ENCODE peak calls at places on chromosomes 12 and 14, in nine cellular contexts. One of them, this sample, is unnamed.

GRCh38 chr12:56241424-56242205 is 11.8 kb downstream of the SLC39A5 start:
- DNase-seq in uterus: no peak
- DNase-seq in heart right ventricle: no peak
- DNase-seq in IMR-90: no peak
- DNase-seq in ovary: no peak
- DNase-seq in colonic mucosa: no peak
- DNase-seq in RWPE1: no peak
- DNase-seq in left ventricle myocardium inferior: no peak
- DNase-seq in foreskin keratinocyte: no peak
- DNase-seq in this sample: no peak

GRCh38 chr14:78985668-78986073 is 815.5 kb downstream of the NRXN3 start:
- DNase-seq in RWPE1: no peak
- DNase-seq in left ventricle myocardium inferior: no peak
- DNase-seq in foreskin keratinocyte: no peak
- DNase-seq in uterus: no peak
- DNase-seq in ovary: no peak
- DNase-seq in colonic mucosa: no peak
- DNase-seq in heart right ventricle: no peak
- DNase-seq in IMR-90: no peak
- DNase-seq in this sample: no peak

GRCh38 chr12:27163048-27163715 is 80.8 kb upstream of the C12orf71 start:
- DNase-seq in RWPE1: no peak
- DNase-seq in uterus: no peak
- DNase-seq in colonic mucosa: no peak
- DNase-seq in foreskin keratinocyte: no peak
- DNase-seq in IMR-90: peak
- DNase-seq in left ventricle myocardium inferior: no peak
- DNase-seq in ovary: no peak
- DNase-seq in heart right ventricle: no peak
- DNase-seq in this sample: no peak

GRCh38 chr14:74394549-74394948 is 31.5 kb downstream of the SYNDIG1L start:
- DNase-seq in colonic mucosa: no peak
- DNase-seq in heart right ventricle: no peak
- DNase-seq in ovary: no peak
- DNase-seq in RWPE1: no peak
- DNase-seq in foreskin keratinocyte: no peak
- DNase-seq in uterus: no peak
- DNase-seq in IMR-90: no peak
- DNase-seq in left ventricle myocardium inferior: no peak
- DNase-seq in this sample: no peak

GRCh38 chr12:108840605-108841328 is 16.6 kb downstream of the SSH1 start:
- DNase-seq in ovary: no peak
- DNase-seq in uterus: no peak
- DNase-seq in foreskin keratinocyte: no peak
- DNase-seq in colonic mucosa: no peak
- DNase-seq in heart right ventricle: no peak
- DNase-seq in RWPE1: no peak
- DNase-seq in left ventricle myocardium inferior: no peak
- DNase-seq in IMR-90: peak
- DNase-seq in this sample: no peak

GRCh38 chr12:113244015-113244983 is 23.0 kb downstream of the TPCN1 start:
- DNase-seq in foreskin keratinocyte: no peak
- DNase-seq in uterus: peak
- DNase-seq in left ventricle myocardium inferior: peak
- DNase-seq in IMR-90: no peak
- DNase-seq in ovary: no peak
- DNase-seq in heart right ventricle: peak
- DNase-seq in RWPE1: peak
- DNase-seq in colonic mucosa: peak
- DNase-seq in this sample: peak

GRCh38 chr14:43735926-43736325 is 771.2 kb downstream of the FSCB start:
- DNase-seq in colonic mucosa: no peak
- DNase-seq in ovary: no peak
- DNase-seq in foreskin keratinocyte: no peak
- DNase-seq in heart right ventricle: no peak
- DNase-seq in RWPE1: no peak
- DNase-seq in uterus: no peak
- DNase-seq in IMR-90: no peak
- DNase-seq in left ventricle myocardium inferior: no peak
- DNase-seq in this sample: no peak

GRCh38 chr12:108136697-108137096 is 7.6 kb downstream of the WSCD2 start:
- DNase-seq in foreskin keratinocyte: no peak
- DNase-seq in IMR-90: no peak
- DNase-seq in heart right ventricle: no peak
- DNase-seq in left ventricle myocardium inferior: no peak
- DNase-seq in ovary: no peak
- DNase-seq in uterus: no peak
- DNase-seq in colonic mucosa: no peak
- DNase-seq in RWPE1: no peak
- DNase-seq in this sample: no peak

GRCh38 chr14:103656031-103656757 is 27.2 kb downstream of the KLC1 start:
- DNase-seq in ovary: no peak
- DNase-seq in RWPE1: no peak
- DNase-seq in uterus: no peak
- DNase-seq in foreskin keratinocyte: no peak
- DNase-seq in left ventricle myocardium inferior: no peak
- DNase-seq in colonic mucosa: no peak
- DNase-seq in heart right ventricle: no peak
- DNase-seq in IMR-90: peak
- DNase-seq in this sample: no peak

GRCh38 chr12:94571556-94571955 is 78.8 kb downstream of the TMCC3 start:
- DNase-seq in uterus: peak
- DNase-seq in ovary: peak
- DNase-seq in colonic mucosa: peak
- DNase-seq in RWPE1: peak
- DNase-seq in foreskin keratinocyte: no peak
- DNase-seq in IMR-90: peak
- DNase-seq in heart right ventricle: peak
- DNase-seq in left ventricle myocardium inferior: no peak
- DNase-seq in this sample: peak

GRCh38 chr12:118608770-118609344 is 232.5 kb downstream of the SUDS3 start:
- DNase-seq in RWPE1: no peak
- DNase-seq in colonic mucosa: no peak
- DNase-seq in ovary: no peak
- DNase-seq in foreskin keratinocyte: no peak
- DNase-seq in heart right ventricle: no peak
- DNase-seq in uterus: no peak
- DNase-seq in IMR-90: no peak
- DNase-seq in left ventricle myocardium inferior: no peak
- DNase-seq in this sample: no peak

GRCh38 chr12:132788375-132789098 is 26.9 kb upstream of the ANKLE2 start:
- DNase-seq in ovary: no peak
- DNase-seq in left ventricle myocardium inferior: no peak
- DNase-seq in uterus: no peak
- DNase-seq in colonic mucosa: no peak
- DNase-seq in IMR-90: no peak
- DNase-seq in foreskin keratinocyte: no peak
- DNase-seq in RWPE1: peak
- DNase-seq in heart right ventricle: no peak
- DNase-seq in this sample: no peak

GRCh38 chr12:47400251-47400650 is 305.6 kb downstream of the RPAP3 start:
- DNase-seq in colonic mucosa: no peak
- DNase-seq in ovary: no peak
- DNase-seq in uterus: no peak
- DNase-seq in heart right ventricle: no peak
- DNase-seq in RWPE1: no peak
- DNase-seq in left ventricle myocardium inferior: no peak
- DNase-seq in foreskin keratinocyte: no peak
- DNase-seq in IMR-90: peak
- DNase-seq in this sample: no peak

GRCh38 chr14:74508844-74509428 is 15.4 kb downstream of the ISCA2 start:
- DNase-seq in left ventricle myocardium inferior: no peak
- DNase-seq in uterus: no peak
- DNase-seq in RWPE1: no peak
- DNase-seq in IMR-90: no peak
- DNase-seq in ovary: peak
- DNase-seq in colonic mucosa: no peak
- DNase-seq in heart right ventricle: no peak
- DNase-seq in foreskin keratinocyte: no peak
- DNase-seq in this sample: peak

GRCh38 chr14:90287791-90288190 is 31.4 kb downstream of the PSMC1 start:
- DNase-seq in RWPE1: no peak
- DNase-seq in heart right ventricle: no peak
- DNase-seq in ovary: no peak
- DNase-seq in IMR-90: no peak
- DNase-seq in left ventricle myocardium inferior: no peak
- DNase-seq in colonic mucosa: no peak
- DNase-seq in foreskin keratinocyte: no peak
- DNase-seq in uterus: no peak
- DNase-seq in this sample: no peak

GRCh38 chr14:32428149-32428548 is 99.1 kb downstream of the AKAP6 start:
- DNase-seq in ovary: no peak
- DNase-seq in left ventricle myocardium inferior: no peak
- DNase-seq in uterus: no peak
- DNase-seq in foreskin keratinocyte: no peak
- DNase-seq in colonic mucosa: no peak
- DNase-seq in IMR-90: peak
- DNase-seq in heart right ventricle: no peak
- DNase-seq in RWPE1: no peak
- DNase-seq in this sample: no peak
- H3K27ac ChIP-seq in ovary: no peak
- H3K27ac ChIP-seq in left ventricle myocardium inferior: peak
- H3K27ac ChIP-seq in uterus: no peak
- H3K27ac ChIP-seq in foreskin keratinocyte: no peak
- H3K27ac ChIP-seq in colonic mucosa: no peak
- H3K27ac ChIP-seq in IMR-90: no peak
- H3K27ac ChIP-seq in heart right ventricle: peak
- H3K27ac ChIP-seq in RWPE1: no peak
- H3K27ac ChIP-seq in this sample: no peak

GRCh38 chr14:100567877-100568163 is 19.4 kb downstream of the BEGAIN start:
- DNase-seq in uterus: no peak
- DNase-seq in colonic mucosa: no peak
- DNase-seq in heart right ventricle: no peak
- DNase-seq in left ventricle myocardium inferior: no peak
- DNase-seq in foreskin keratinocyte: no peak
- DNase-seq in RWPE1: no peak
- DNase-seq in IMR-90: no peak
- DNase-seq in ovary: no peak
- DNase-seq in this sample: no peak

GRCh38 chr14:100568164-100568997 is 18.8 kb downstream of the BEGAIN start:
- DNase-seq in uterus: no peak
- DNase-seq in foreskin keratinocyte: no peak
- DNase-seq in ovary: no peak
- DNase-seq in RWPE1: no peak
- DNase-seq in IMR-90: no peak
- DNase-seq in heart right ventricle: no peak
- DNase-seq in left ventricle myocardium inferior: no peak
- DNase-seq in colonic mucosa: no peak
- DNase-seq in this sample: no peak

GRCh38 chr14:100566586-100566985 is 20.6 kb downstream of the BEGAIN start:
- DNase-seq in foreskin keratinocyte: no peak
- DNase-seq in uterus: no peak
- DNase-seq in ovary: no peak
- DNase-seq in left ventricle myocardium inferior: no peak
- DNase-seq in colonic mucosa: no peak
- DNase-seq in RWPE1: no peak
- DNase-seq in IMR-90: no peak
- DNase-seq in heart right ventricle: no peak
- DNase-seq in this sample: no peak

GRCh38 chr14:100566119-100566518 is 21.1 kb downstream of the BEGAIN start:
- DNase-seq in uterus: no peak
- DNase-seq in RWPE1: no peak
- DNase-seq in IMR-90: no peak
- DNase-seq in foreskin keratinocyte: no peak
- DNase-seq in colonic mucosa: peak
- DNase-seq in ovary: no peak
- DNase-seq in left ventricle myocardium inferior: no peak
- DNase-seq in heart right ventricle: no peak
- DNase-seq in this sample: peak

GRCh38 chr14:100567009-100567876 is 20.0 kb downstream of the BEGAIN start:
- DNase-seq in IMR-90: no peak
- DNase-seq in heart right ventricle: no peak
- DNase-seq in RWPE1: no peak
- DNase-seq in uterus: no peak
- DNase-seq in foreskin keratinocyte: no peak
- DNase-seq in ovary: no peak
- DNase-seq in colonic mucosa: no peak
- DNase-seq in left ventricle myocardium inferior: no peak
- DNase-seq in this sample: no peak
- H3K27ac ChIP-seq in IMR-90: no peak
- H3K27ac ChIP-seq in heart right ventricle: no peak
- H3K27ac ChIP-seq in RWPE1: no peak
- H3K27ac ChIP-seq in uterus: no peak
- H3K27ac ChIP-seq in foreskin keratinocyte: no peak
- H3K27ac ChIP-seq in ovary: no peak
- H3K27ac ChIP-seq in colonic mucosa: no peak
- H3K27ac ChIP-seq in left ventricle myocardium inferior: no peak
- H3K27ac ChIP-seq in this sample: no peak

GRCh38 chr14:21096889-21097615 is 1.4 kb downstream of the ZNF219 start:
- DNase-seq in ovary: no peak
- DNase-seq in uterus: no peak
- DNase-seq in IMR-90: no peak
- DNase-seq in foreskin keratinocyte: no peak
- DNase-seq in RWPE1: no peak
- DNase-seq in left ventricle myocardium inferior: no peak
- DNase-seq in heart right ventricle: no peak
- DNase-seq in colonic mucosa: no peak
- DNase-seq in this sample: no peak
- H3K27ac ChIP-seq in ovary: peak
- H3K27ac ChIP-seq in uterus: peak
- H3K27ac ChIP-seq in IMR-90: peak
- H3K27ac ChIP-seq in foreskin keratinocyte: peak
- H3K27ac ChIP-seq in RWPE1: peak
- H3K27ac ChIP-seq in left ventricle myocardium inferior: peak
- H3K27ac ChIP-seq in heart right ventricle: peak
- H3K27ac ChIP-seq in colonic mucosa: peak
- H3K27ac ChIP-seq in this sample: peak

GRCh38 chr14:49928010-49928409 is 35.1 kb downstream of the ARF6 start:
- DNase-seq in foreskin keratinocyte: no peak
- DNase-seq in IMR-90: peak
- DNase-seq in colonic mucosa: no peak
- DNase-seq in ovary: no peak
- DNase-seq in left ventricle myocardium inferior: no peak
- DNase-seq in RWPE1: no peak
- DNase-seq in uterus: no peak
- DNase-seq in heart right ventricle: no peak
- DNase-seq in this sample: no peak

GRCh38 chr14:49926803-49927202 is 33.9 kb downstream of the ARF6 start:
- DNase-seq in foreskin keratinocyte: no peak
- DNase-seq in left ventricle myocardium inferior: no peak
- DNase-seq in heart right ventricle: no peak
- DNase-seq in uterus: no peak
- DNase-seq in colonic mucosa: no peak
- DNase-seq in RWPE1: no peak
- DNase-seq in ovary: no peak
- DNase-seq in IMR-90: no peak
- DNase-seq in this sample: no peak

GRCh38 chr14:49923881-49924280 is 31.0 kb downstream of the ARF6 start:
- DNase-seq in foreskin keratinocyte: no peak
- DNase-seq in RWPE1: no peak
- DNase-seq in left ventricle myocardium inferior: no peak
- DNase-seq in heart right ventricle: no peak
- DNase-seq in ovary: no peak
- DNase-seq in colonic mucosa: peak
- DNase-seq in IMR-90: no peak
- DNase-seq in uterus: no peak
- DNase-seq in this sample: peak

GRCh38 chr14:49923442-49923841 is 30.6 kb downstream of the ARF6 start:
- DNase-seq in uterus: no peak
- DNase-seq in foreskin keratinocyte: no peak
- DNase-seq in RWPE1: no peak
- DNase-seq in colonic mucosa: peak
- DNase-seq in ovary: no peak
- DNase-seq in heart right ventricle: no peak
- DNase-seq in left ventricle myocardium inferior: no peak
- DNase-seq in IMR-90: no peak
- DNase-seq in this sample: no peak

GRCh38 chr14:49924852-49925251 is 32.0 kb downstream of the ARF6 start:
- DNase-seq in ovary: no peak
- DNase-seq in RWPE1: no peak
- DNase-seq in IMR-90: no peak
- DNase-seq in uterus: no peak
- DNase-seq in foreskin keratinocyte: no peak
- DNase-seq in heart right ventricle: no peak
- DNase-seq in left ventricle myocardium inferior: no peak
- DNase-seq in colonic mucosa: peak
- DNase-seq in this sample: no peak
- H3K27ac ChIP-seq in ovary: no peak
- H3K27ac ChIP-seq in RWPE1: no peak
- H3K27ac ChIP-seq in IMR-90: no peak
- H3K27ac ChIP-seq in uterus: no peak
- H3K27ac ChIP-seq in foreskin keratinocyte: no peak
- H3K27ac ChIP-seq in heart right ventricle: no peak
- H3K27ac ChIP-seq in left ventricle myocardium inferior: no peak
- H3K27ac ChIP-seq in colonic mucosa: no peak
- H3K27ac ChIP-seq in this sample: no peak

This sample was measured in Peyer's patch.